ENCODE peak calls at places on chromosomes 6 and 20, in ten cellular contexts. One of them, this sample, is unnamed.

GRCh38 chr6:43301081-43301870 is 3.2 kb downstream of the SLC22A7 start:
- DNase-seq in naive B cell: no peak
- DNase-seq in mesothelial cell of epicardium: no peak
- DNase-seq in K562: no peak
- DNase-seq in T-cell: no peak
- DNase-seq in body of pancreas: no peak
- DNase-seq in mesendoderm: no peak
- DNase-seq in T follicular helper cell: no peak
- DNase-seq in GM03348: no peak
- DNase-seq in stimulated activated CD4-positive, alpha-beta T cell treated with anti-CD3 and anti-CD28 coated beads, Interleukin-15, amount 100 ng/mL, for 24 hours: no peak
- DNase-seq in this sample: no peak

GRCh38 chr20:4083103-4083864 is 67.9 kb upstream of the RNF24 start:
- DNase-seq in body of pancreas: no peak
- DNase-seq in GM03348: no peak
- DNase-seq in stimulated activated CD4-positive, alpha-beta T cell treated with anti-CD3 and anti-CD28 coated beads, Interleukin-15, amount 100 ng/mL, for 24 hours: no peak
- DNase-seq in T-cell: no peak
- DNase-seq in T follicular helper cell: no peak
- DNase-seq in naive B cell: no peak
- DNase-seq in mesothelial cell of epicardium: no peak
- DNase-seq in mesendoderm: peak; percentile 58
- DNase-seq in K562: no peak
- DNase-seq in this sample: no peak

GRCh38 chr6:120405947-120406346 is 928.3 kb downstream of the TBC1D32 start:
- DNase-seq in mesothelial cell of epicardium: no peak
- DNase-seq in stimulated activated CD4-positive, alpha-beta T cell treated with anti-CD3 and anti-CD28 coated beads, Interleukin-15, amount 100 ng/mL, for 24 hours: no peak
- DNase-seq in body of pancreas: no peak
- DNase-seq in mesendoderm: peak; percentile 75
- DNase-seq in T follicular helper cell: no peak
- DNase-seq in GM03348: no peak
- DNase-seq in K562: no peak
- DNase-seq in naive B cell: no peak
- DNase-seq in T-cell: no peak
- DNase-seq in this sample: no peak

GRCh38 chr6:97630592-97630991 is 347.6 kb upstream of the MMS22L start:
- DNase-seq in GM03348: peak; percentile 37
- DNase-seq in mesendoderm: no peak
- DNase-seq in T-cell: no peak
- DNase-seq in T follicular helper cell: no peak
- DNase-seq in naive B cell: no peak
- DNase-seq in K562: no peak
- DNase-seq in body of pancreas: no peak
- DNase-seq in mesothelial cell of epicardium: no peak
- DNase-seq in stimulated activated CD4-positive, alpha-beta T cell treated with anti-CD3 and anti-CD28 coated beads, Interleukin-15, amount 100 ng/mL, for 24 hours: no peak
- DNase-seq in this sample: no peak

GRCh38 chr6:43826739-43827138 is 56.7 kb downstream of the VEGFA start:
- DNase-seq in T follicular helper cell: no peak
- DNase-seq in body of pancreas: no peak
- DNase-seq in K562: no peak
- DNase-seq in mesothelial cell of epicardium: no peak
- DNase-seq in stimulated activated CD4-positive, alpha-beta T cell treated with anti-CD3 and anti-CD28 coated beads, Interleukin-15, amount 100 ng/mL, for 24 hours: no peak
- DNase-seq in naive B cell: no peak
- DNase-seq in mesendoderm: no peak
- DNase-seq in GM03348: no peak
- DNase-seq in T-cell: no peak
- DNase-seq in this sample: no peak

GRCh38 chr20:4173142-4173541 is 157.8 kb upstream of the RNF24 start:
- DNase-seq in body of pancreas: no peak
- DNase-seq in GM03348: no peak
- DNase-seq in T follicular helper cell: no peak
- DNase-seq in T-cell: no peak
- DNase-seq in mesothelial cell of epicardium: no peak
- DNase-seq in stimulated activated CD4-positive, alpha-beta T cell treated with anti-CD3 and anti-CD28 coated beads, Interleukin-15, amount 100 ng/mL, for 24 hours: no peak
- DNase-seq in mesendoderm: no peak
- DNase-seq in K562: no peak
- DNase-seq in naive B cell: no peak
- DNase-seq in this sample: no peak

GRCh38 chr20:39676236-39676635 is 714.1 kb downstream of the DHX35 start:
- DNase-seq in stimulated activated CD4-positive, alpha-beta T cell treated with anti-CD3 and anti-CD28 coated beads, Interleukin-15, amount 100 ng/mL, for 24 hours: no peak
- DNase-seq in GM03348: no peak
- DNase-seq in K562: no peak
- DNase-seq in T follicular helper cell: no peak
- DNase-seq in mesothelial cell of epicardium: no peak
- DNase-seq in mesendoderm: no peak
- DNase-seq in T-cell: no peak
- DNase-seq in body of pancreas: no peak
- DNase-seq in naive B cell: no peak
- DNase-seq in this sample: no peak

GRCh38 chr6:12371641-12372146 is 81.5 kb downstream of the EDN1 start:
- DNase-seq in body of pancreas: no peak
- DNase-seq in mesothelial cell of epicardium: no peak
- DNase-seq in naive B cell: no peak
- DNase-seq in T follicular helper cell: no peak
- DNase-seq in GM03348: no peak
- DNase-seq in mesendoderm: peak; percentile 19
- DNase-seq in T-cell: no peak
- DNase-seq in stimulated activated CD4-positive, alpha-beta T cell treated with anti-CD3 and anti-CD28 coated beads, Interleukin-15, amount 100 ng/mL, for 24 hours: no peak
- DNase-seq in K562: no peak
- DNase-seq in this sample: no peak

GRCh38 chr6:106533079-106533478 is 96.2 kb downstream of the RTN4IP1 start:
- DNase-seq in mesothelial cell of epicardium: no peak
- DNase-seq in naive B cell: no peak
- DNase-seq in stimulated activated CD4-positive, alpha-beta T cell treated with anti-CD3 and anti-CD28 coated beads, Interleukin-15, amount 100 ng/mL, for 24 hours: no peak
- DNase-seq in T-cell: no peak
- DNase-seq in GM03348: no peak
- DNase-seq in body of pancreas: no peak
- DNase-seq in K562: no peak
- DNase-seq in mesendoderm: peak; percentile 49
- DNase-seq in T follicular helper cell: no peak
- DNase-seq in this sample: no peak

GRCh38 chr20:43955244-43956191 is 40.9 kb downstream of the TOX2 start:
- DNase-seq in mesothelial cell of epicardium: no peak
- DNase-seq in T-cell: no peak
- DNase-seq in naive B cell: no peak
- DNase-seq in body of pancreas: no peak
- DNase-seq in T follicular helper cell: peak; percentile 33
- DNase-seq in mesendoderm: peak; percentile 79
- DNase-seq in K562: peak; percentile 29
- DNase-seq in stimulated activated CD4-positive, alpha-beta T cell treated with anti-CD3 and anti-CD28 coated beads, Interleukin-15, amount 100 ng/mL, for 24 hours: peak; percentile 66
- DNase-seq in GM03348: peak; percentile 91
- DNase-seq in this sample: no peak

GRCh38 chr6:112179631-112180030 is 74.7 kb downstream of the LAMA4 start:
- DNase-seq in naive B cell: no peak
- DNase-seq in stimulated activated CD4-positive, alpha-beta T cell treated with anti-CD3 and anti-CD28 coated beads, Interleukin-15, amount 100 ng/mL, for 24 hours: no peak
- DNase-seq in body of pancreas: no peak
- DNase-seq in T follicular helper cell: no peak
- DNase-seq in mesothelial cell of epicardium: no peak
- DNase-seq in mesendoderm: no peak
- DNase-seq in K562: no peak
- DNase-seq in GM03348: no peak
- DNase-seq in T-cell: no peak
- DNase-seq in this sample: no peak

GRCh38 chr6:111445786-111446395 is 37.1 kb downstream of the REV3L start:
- DNase-seq in T-cell: no peak
- DNase-seq in body of pancreas: no peak
- DNase-seq in K562: no peak
- DNase-seq in mesothelial cell of epicardium: no peak
- DNase-seq in stimulated activated CD4-positive, alpha-beta T cell treated with anti-CD3 and anti-CD28 coated beads, Interleukin-15, amount 100 ng/mL, for 24 hours: no peak
- DNase-seq in GM03348: no peak
- DNase-seq in naive B cell: no peak
- DNase-seq in mesendoderm: no peak
- DNase-seq in T follicular helper cell: no peak
- DNase-seq in this sample: no peak

GRCh38 chr6:24495516-24495847 is 713 bp downstream of the ALDH5A1 start:
- DNase-seq in K562: peak; percentile 66
- DNase-seq in naive B cell: peak; percentile 71
- DNase-seq in T-cell: peak; percentile 10
- DNase-seq in stimulated activated CD4-positive, alpha-beta T cell treated with anti-CD3 and anti-CD28 coated beads, Interleukin-15, amount 100 ng/mL, for 24 hours: peak; percentile 69
- DNase-seq in body of pancreas: peak; percentile 65
- DNase-seq in mesothelial cell of epicardium: no peak
- DNase-seq in T follicular helper cell: peak; percentile 3
- DNase-seq in mesendoderm: peak; percentile 76
- DNase-seq in GM03348: peak; percentile 50
- DNase-seq in this sample: peak; percentile 12

GRCh38 chr6:19301980-19302379 is 535.2 kb upstream of the ID4 start:
- DNase-seq in mesothelial cell of epicardium: no peak
- DNase-seq in T-cell: no peak
- DNase-seq in GM03348: peak; percentile 44
- DNase-seq in stimulated activated CD4-positive, alpha-beta T cell treated with anti-CD3 and anti-CD28 coated beads, Interleukin-15, amount 100 ng/mL, for 24 hours: no peak
- DNase-seq in T follicular helper cell: no peak
- DNase-seq in naive B cell: no peak
- DNase-seq in K562: no peak
- DNase-seq in body of pancreas: no peak
- DNase-seq in mesendoderm: peak; percentile 43
- DNase-seq in this sample: no peak

GRCh38 chr20:50366270-50367103 is 143.7 kb upstream of the PTPN1 start:
- DNase-seq in mesothelial cell of epicardium: no peak
- DNase-seq in K562: peak; percentile 43
- DNase-seq in T follicular helper cell: no peak
- DNase-seq in body of pancreas: peak; percentile 87
- DNase-seq in GM03348: no peak
- DNase-seq in stimulated activated CD4-positive, alpha-beta T cell treated with anti-CD3 and anti-CD28 coated beads, Interleukin-15, amount 100 ng/mL, for 24 hours: peak; percentile 40
- DNase-seq in naive B cell: no peak
- DNase-seq in mesendoderm: no peak
- DNase-seq in T-cell: peak; percentile 19
- DNase-seq in this sample: peak; percentile 18

GRCh38 chr6:44237813-44238433 is 9.0 kb upstream of the HSP90AB1 start:
- DNase-seq in K562: peak; percentile 90
- DNase-seq in GM03348: peak; percentile 91
- DNase-seq in mesendoderm: no peak
- DNase-seq in T follicular helper cell: peak; percentile 64
- DNase-seq in mesothelial cell of epicardium: peak; percentile 72
- DNase-seq in T-cell: peak; percentile 75
- DNase-seq in naive B cell: peak; percentile 79
- DNase-seq in body of pancreas: peak; percentile 84
- DNase-seq in stimulated activated CD4-positive, alpha-beta T cell treated with anti-CD3 and anti-CD28 coated beads, Interleukin-15, amount 100 ng/mL, for 24 hours: peak; percentile 84
- DNase-seq in this sample: no peak